ENCODE peak calls at places on chromosomes 5 and 9, in five cellular contexts. Y is spleen, X is colonic mucosa, C is hepatocyte, U is upper lobe of right lung. L is an unnamed sample.

GRCh38 chr9:112072721-112073553 is 102.2 kb downstream of the SUSD1 start:
- DNase-seq in Y (no peak), X (peak; percentile 19), C (no peak), U (no peak), L (no peak)

GRCh38 chr5:165616550-165617430 is 2111.4 kb downstream of the MAT2B start:
- DNase-seq in Y (no peak), X (no peak), C (no peak), U (no peak), L (peak; percentile 36)

GRCh38 chr9:84153885-84154284 is 173.3 kb downstream of the RMI1 start:
- DNase-seq in Y (no peak), X (no peak), C (no peak), U (no peak), L (no peak)

GRCh38 chr5:116938488-116938887 is 363.9 kb upstream of the SEMA6A start:
- DNase-seq in Y (no peak), X (no peak), C (no peak), U (no peak), L (no peak)

GRCh38 chr5:179452356-179453230 is 97.8 kb upstream of the RUFY1 start:
- DNase-seq in Y (no peak), X (no peak), C (no peak), U (peak; percentile 49), L (no peak)

GRCh38 chr9:129994947-129995346 is 48.0 kb downstream of the FNBP1 start:
- DNase-seq in Y (no peak), X (no peak), C (no peak), U (no peak), L (no peak)

GRCh38 chr5:142262683-142263082 is 62.1 kb downstream of the SPRY4 start:
- DNase-seq in Y (no peak), X (no peak), C (no peak), U (no peak), L (no peak)

GRCh38 chr5:173671121-173671949 is 54.9 kb upstream of the BOD1 start:
- DNase-seq in Y (no peak), X (no peak), C (peak; percentile 40), U (peak; percentile 63), L (no peak)

GRCh38 chr9:10612649-10613398 is at the start of gene PTPRD:
- DNase-seq in Y (peak; percentile 68), X (peak; percentile 38), C (peak; percentile 85), U (peak; percentile 83), L (peak; percentile 62)

GRCh38 chr9:70510157-70510770 is 95.8 kb upstream of the KLF9 start:
- DNase-seq in Y (peak; percentile 69), X (peak; percentile 59), C (peak; percentile 45), U (peak; percentile 66), L (peak; percentile 22)

GRCh38 chr5:36298546-36298945 is 3.2 kb downstream of the RANBP3L start:
- DNase-seq in Y (no peak), X (no peak), C (no peak), U (no peak), L (no peak)

GRCh38 chr5:95555553-95555952 is 652 bp downstream of the ARSK start:
- DNase-seq in Y (no peak), X (no peak), C (no peak), U (no peak), L (no peak)

GRCh38 chr9:27280858-27281257 is 16.1 kb downstream of the EQTN start:
- DNase-seq in Y (no peak), X (no peak), C (no peak), U (no peak), L (no peak)

GRCh38 chr5:167770461-167770860 is 521.0 kb upstream of the WWC1 start:
- DNase-seq in Y (no peak), X (no peak), C (no peak), U (no peak), L (no peak)

GRCh38 chr5:10556331-10556807 is 7.5 kb upstream of the ANKRD33B start:
- DNase-seq in Y (no peak), X (no peak), C (no peak), U (no peak), L (peak; percentile 73)

GRCh38 chr5:140329739-140330481 is 16.5 kb downstream of the HBEGF start:
- DNase-seq in Y (no peak), X (no peak), C (no peak), U (no peak), L (no peak)

GRCh38 chr5:1202026-1202797 is 817 bp downstream of the SLC6A19 start:
- DNase-seq in Y (no peak), X (no peak), C (no peak), U (no peak), L (no peak)

GRCh38 chr9:87556821-87557220 is 59.2 kb downstream of the DAPK1 start:
- DNase-seq in Y (no peak), X (no peak), C (no peak), U (no peak), L (no peak)

GRCh38 chr5:133891390-133891789 is 77.0 kb downstream of the C5orf15 start:
- DNase-seq in Y (peak; percentile 44), X (no peak), C (no peak), U (peak; percentile 46), L (no peak)

GRCh38 chr5:79059674-79060073 is 9.8 kb downstream of the DMGDH start:
- DNase-seq in Y (no peak), X (no peak), C (no peak), U (no peak), L (no peak)

GRCh38 chr9:137407590-137408300 is 15.2 kb downstream of the EXD3 start:
- DNase-seq in Y (no peak), X (no peak), C (no peak), U (no peak), L (no peak)

GRCh38 chr9:40884072-40884901 is 244.2 kb downstream of the FOXD4L6 start:
- DNase-seq in Y (peak; percentile 77), X (no peak), C (no peak), U (peak; percentile 66), L (no peak)

GRCh38 chr9:77672183-77672582 is 24.1 kb upstream of the GNA14 start:
- DNase-seq in Y (no peak), X (no peak), C (no peak), U (no peak), L (no peak)

GRCh38 chr5:16970826-16971225 is 34.7 kb upstream of the MYO10 start:
- DNase-seq in Y (no peak), X (no peak), C (no peak), U (no peak), L (no peak)

GRCh38 chr5:84585218-84585617 is 200.5 kb upstream of the EDIL3 start:
- DNase-seq in Y (no peak), X (no peak), C (no peak), U (no peak), L (no peak)

GRCh38 chr5:56638061-56638621 is 177.2 kb upstream of the MAP3K1 start:
- DNase-seq in Y (no peak), X (no peak), C (peak; percentile 51), U (no peak), L (no peak)

GRCh38 chr5:10538789-10539684 is 24.8 kb upstream of the ANKRD33B start:
- DNase-seq in Y (no peak), X (no peak), C (no peak), U (peak; percentile 58), L (no peak)

GRCh38 chr5:184461-184860 is 6.8 kb upstream of the LRRC14B start:
- DNase-seq in Y (no peak), X (no peak), C (no peak), U (no peak), L (no peak)

GRCh38 chr5:171127314-171127713 is 181.7 kb upstream of the TLX3 start:
- DNase-seq in Y (no peak), X (no peak), C (no peak), U (no peak), L (no peak)

GRCh38 chr9:127202461-127203139 is 62.0 kb upstream of the GARNL3 start:
- DNase-seq in Y (no peak), X (no peak), C (no peak), U (no peak), L (no peak)

GRCh38 chr5:14240366-14240765 is 97.2 kb downstream of the TRIO start:
- DNase-seq in Y (no peak), X (no peak), C (no peak), U (no peak), L (no peak)

GRCh38 chr9:137731947-137732813 is 113.4 kb downstream of the EHMT1 start:
- DNase-seq in Y (no peak), X (no peak), C (no peak), U (no peak), L (no peak)

GRCh38 chr5:7856855-7857254 is 5.9 kb upstream of the CFAP90 start:
- DNase-seq in Y (no peak), X (no peak), C (peak; percentile 68), U (no peak), L (no peak)

GRCh38 chr9:81517954-81518353 is 171.4 kb downstream of the TLE1 start:
- DNase-seq in Y (no peak), X (no peak), C (no peak), U (no peak), L (no peak)

GRCh38 chr9:15377625-15378252 is 44.9 kb upstream of the SNAPC3 start:
- DNase-seq in Y (no peak), X (no peak), C (no peak), U (no peak), L (no peak)

GRCh38 chr9:120894404-120895226 is 17.6 kb upstream of the PHF19 start:
- DNase-seq in Y (no peak), X (no peak), C (peak; percentile 69), U (no peak), L (no peak)

GRCh38 chr9:129459550-129460322 is 161.2 kb downstream of the C9orf50 start:
- DNase-seq in Y (peak; percentile 89), X (no peak), C (no peak), U (no peak), L (no peak)

GRCh38 chr5:72556351-72557146 is 49.3 kb upstream of the ZNF366 start:
- DNase-seq in Y (peak; percentile 87), X (peak; percentile 45), C (peak; percentile 90), U (peak; percentile 87), L (no peak)
- H3K27ac ChIP-seq in Y (peak overlapping the region; percentile 82), X (no peak overlapping the region), C (peak overlapping the region; percentile 90), U (peak overlapping the region; percentile 80), L (peak overlapping the region; percentile 55)

GRCh38 chr5:55146080-55146479 is 13.9 kb upstream of the GPX8 start:
- DNase-seq in Y (no peak), X (no peak), C (no peak), U (no peak), L (no peak)
- TF ChIP-seq CTCF in Y (no peak), X (no peak), C (no peak), U (no peak), L (no peak)

GRCh38 chr5:80863708-80864107 is 96.5 kb upstream of the RASGRF2 start:
- DNase-seq in Y (no peak), X (no peak), C (no peak), U (no peak), L (no peak)
- H3K27ac ChIP-seq in Y (no peak overlapping the region), X (no peak overlapping the region), C (peak overlapping the region; percentile 23), U (no peak overlapping the region), L (no peak overlapping the region)

GRCh38 chr9:99192786-99193465 is 28.8 kb downstream of the ALG2 start:
- DNase-seq in Y (no peak), X (no peak), C (no peak), U (no peak), L (no peak)
- TF ChIP-seq CTCF in Y (no peak), X (no peak), C (no peak), U (no peak), L (no peak)

GRCh38 chr5:119341452-119342349 is 14.1 kb upstream of the TNFAIP8 start:
- DNase-seq in Y (no peak), X (no peak), C (no peak), U (no peak), L (no peak)
- H3K27ac ChIP-seq in Y (peak overlapping the region; percentile 91), X (peak overlapping the region; percentile 57), C (no peak overlapping the region), U (peak overlapping the region; percentile 26), L (no peak overlapping the region)

L was measured in RWPE1.